ENCODE peak calls at places on chromosome 2, in seven cellular contexts. T is astrocyte of the spinal cord; A is foreskin fibroblast; B is HEK293T; P is stimulated activated CD4-positive, alpha-beta T cell treated with anti-CD3 and anti-CD28 coated beads, Interleukin-4, amount 100 ng/mL, for 24 hours; N is T47D; E is left lung. S is an unnamed sample.

GRCh38 chr2:112137516-112138142 is 556 bp upstream of the FBLN7 start:
- DNase-seq in P (no peak), T (no peak), A (peak), B (no peak), N (peak), E (no peak), S (no peak)

GRCh38 chr2:160433466-160434172 is 60.0 kb downstream of the RBMS1 start:
- DNase-seq in B (no peak), E (no peak), T (no peak), A (no peak), N (peak), P (no peak), S (no peak)

GRCh38 chr2:202032841-202033316 is 776 bp upstream of the FZD7 start:
- DNase-seq in P (peak), A (peak), B (peak), T (peak), N (peak), E (peak), S (peak)

GRCh38 chr2:233006648-233007047 is 6.4 kb downstream of the NGEF start:
- DNase-seq in A (no peak), P (no peak), B (no peak), E (no peak), T (no peak), N (no peak), S (no peak)

GRCh38 chr2:144836635-144837350 is 316.9 kb upstream of the ZEB2 start:
- DNase-seq in P (no peak), E (no peak), A (peak), T (peak), N (no peak), B (no peak), S (no peak)

GRCh38 chr2:157572725-157573124 is 55.9 kb downstream of the ACVR1C start:
- DNase-seq in E (no peak), N (peak), A (no peak), T (no peak), B (peak), P (no peak), S (no peak)

GRCh38 chr2:145984541-145984940 is 1464.6 kb upstream of the ZEB2 start:
- DNase-seq in B (no peak), N (no peak), E (no peak), A (peak), T (peak), P (no peak), S (no peak)

GRCh38 chr2:174399171-174399570 is 3.6 kb downstream of the SCRN3 start:
- DNase-seq in P (no peak), T (peak), E (no peak), N (no peak), B (no peak), A (peak), S (no peak)

GRCh38 chr2:8219631-8220393 is 462.0 kb upstream of the ID2 start:
- DNase-seq in T (no peak), A (no peak), B (no peak), P (no peak), N (peak), E (no peak), S (peak)

GRCh38 chr2:29455202-29455885 is 340.1 kb downstream of the CLIP4 start:
- DNase-seq in A (no peak), P (no peak), N (no peak), T (peak), E (no peak), B (no peak), S (no peak)

GRCh38 chr2:150681120-150681796 is 193.8 kb upstream of the RND3 start:
- DNase-seq in E (no peak), T (peak), N (no peak), A (peak), P (no peak), B (no peak), S (no peak)

GRCh38 chr2:45176399-45176798 is 167.1 kb upstream of the SIX2 start:
- DNase-seq in P (no peak), T (no peak), E (no peak), A (no peak), B (no peak), N (no peak), S (no peak)

GRCh38 chr2:126963390-126963789 is 64.7 kb downstream of the TEX51 start:
- DNase-seq in T (no peak), B (no peak), P (no peak), A (no peak), N (no peak), E (no peak), S (no peak)

GRCh38 chr2:58339548-58340243 is 98.6 kb upstream of the FANCL start:
- DNase-seq in P (no peak), B (no peak), T (no peak), N (no peak), E (no peak), A (no peak), S (no peak)

GRCh38 chr2:95359035-95359434 is 43.5 kb upstream of the FAHD2A start:
- DNase-seq in A (peak), B (no peak), N (peak), P (no peak), E (no peak), T (peak), S (no peak)

GRCh38 chr2:64592994-64593655 is 60.6 kb downstream of the SERTAD2 start:
- DNase-seq in B (no peak), T (no peak), P (no peak), N (no peak), A (no peak), E (no peak), S (peak)

GRCh38 chr2:114610677-114611076 is 168.2 kb downstream of the DPP10 start:
- DNase-seq in A (no peak), T (no peak), E (peak), N (no peak), P (no peak), B (no peak), S (no peak)